ENCODE peak calls at places on chromosome 5, in six cellular contexts. One of them, this sample, is unnamed.

GRCh38 chr5:68033961-68034581 is 181.5 kb upstream of the PIK3R1 start:
- DNase-seq in HFFc6: peak
- DNase-seq in GM10248: no peak
- DNase-seq in astrocyte: peak
- DNase-seq in GM13976: no peak
- DNase-seq in GM13977: no peak
- DNase-seq in this sample: no peak

GRCh38 chr5:16934669-16935068 is 1.4 kb downstream of the MYO10 start:
- DNase-seq in GM13977: no peak
- DNase-seq in GM10248: no peak
- DNase-seq in HFFc6: peak
- DNase-seq in astrocyte: peak
- DNase-seq in GM13976: no peak
- DNase-seq in this sample: no peak

GRCh38 chr5:172683264-172683663 is 42.2 kb downstream of the NEURL1B start:
- DNase-seq in GM10248: no peak
- DNase-seq in GM13976: no peak
- DNase-seq in HFFc6: no peak
- DNase-seq in GM13977: no peak
- DNase-seq in astrocyte: no peak
- DNase-seq in this sample: no peak

GRCh38 chr5:115096034-115096769 is 73.5 kb downstream of the TRIM36 start:
- DNase-seq in GM13977: no peak
- DNase-seq in GM13976: no peak
- DNase-seq in astrocyte: no peak
- DNase-seq in GM10248: no peak
- DNase-seq in HFFc6: no peak
- DNase-seq in this sample: no peak

GRCh38 chr5:158698036-158698667 is 401.6 kb downstream of the EBF1 start:
- DNase-seq in GM10248: no peak
- DNase-seq in GM13976: no peak
- DNase-seq in HFFc6: no peak
- DNase-seq in GM13977: no peak
- DNase-seq in astrocyte: no peak
- DNase-seq in this sample: no peak

GRCh38 chr5:179620703-179621350 is 2.6 kb downstream of the HNRNPH1 start:
- DNase-seq in GM13976: no peak
- DNase-seq in GM10248: no peak
- DNase-seq in astrocyte: peak
- DNase-seq in HFFc6: peak
- DNase-seq in GM13977: no peak
- DNase-seq in this sample: no peak

GRCh38 chr5:10801931-10802674 is 41.1 kb upstream of the DAP start:
- DNase-seq in GM13976: no peak
- DNase-seq in astrocyte: no peak
- DNase-seq in GM10248: no peak
- DNase-seq in GM13977: no peak
- DNase-seq in HFFc6: no peak
- DNase-seq in this sample: no peak

GRCh38 chr5:50593681-50594080 is 72.8 kb upstream of the PARP8 start:
- DNase-seq in GM13977: no peak
- DNase-seq in HFFc6: no peak
- DNase-seq in astrocyte: no peak
- DNase-seq in GM13976: no peak
- DNase-seq in GM10248: no peak
- DNase-seq in this sample: peak

GRCh38 chr5:9423611-9424010 is 122.3 kb downstream of the SEMA5A start:
- DNase-seq in HFFc6: peak
- DNase-seq in GM13976: no peak
- DNase-seq in astrocyte: peak
- DNase-seq in GM10248: no peak
- DNase-seq in GM13977: no peak
- DNase-seq in this sample: no peak

GRCh38 chr5:80672140-80672736 is 17.5 kb upstream of the DHFR start:
- DNase-seq in GM13977: peak
- DNase-seq in astrocyte: peak
- DNase-seq in GM13976: peak
- DNase-seq in HFFc6: peak
- DNase-seq in GM10248: peak
- DNase-seq in this sample: peak

GRCh38 chr5:138528744-138529469 is 14.1 kb downstream of the ETF1 start:
- DNase-seq in GM10248: no peak
- DNase-seq in astrocyte: no peak
- DNase-seq in GM13976: no peak
- DNase-seq in GM13977: no peak
- DNase-seq in HFFc6: no peak
- DNase-seq in this sample: no peak

GRCh38 chr5:176810084-176810597 is at the start of gene UNC5A:
- DNase-seq in GM13977: peak
- DNase-seq in GM13976: peak
- DNase-seq in HFFc6: no peak
- DNase-seq in GM10248: peak
- DNase-seq in astrocyte: peak
- DNase-seq in this sample: peak

GRCh38 chr5:108122701-108123100 is 259.2 kb downstream of the FBXL17 start:
- DNase-seq in GM10248: no peak
- DNase-seq in HFFc6: no peak
- DNase-seq in astrocyte: no peak
- DNase-seq in GM13976: no peak
- DNase-seq in GM13977: no peak
- DNase-seq in this sample: no peak

GRCh38 chr5:20832204-20833080 is 844.4 kb upstream of the CDH18 start:
- DNase-seq in GM10248: no peak
- DNase-seq in astrocyte: no peak
- DNase-seq in HFFc6: no peak
- DNase-seq in GM13977: no peak
- DNase-seq in GM13976: no peak
- DNase-seq in this sample: no peak

GRCh38 chr5:131209506-131210191 is 38.9 kb downstream of the LYRM7 start:
- DNase-seq in GM10248: peak
- DNase-seq in GM13977: peak
- DNase-seq in HFFc6: no peak
- DNase-seq in GM13976: peak
- DNase-seq in astrocyte: no peak
- DNase-seq in this sample: peak

GRCh38 chr5:61055434-61056006 is 106.7 kb downstream of the SMIM15 start:
- DNase-seq in HFFc6: peak
- DNase-seq in GM13976: peak
- DNase-seq in astrocyte: peak
- DNase-seq in GM10248: peak
- DNase-seq in GM13977: peak
- DNase-seq in this sample: no peak

DNA sequence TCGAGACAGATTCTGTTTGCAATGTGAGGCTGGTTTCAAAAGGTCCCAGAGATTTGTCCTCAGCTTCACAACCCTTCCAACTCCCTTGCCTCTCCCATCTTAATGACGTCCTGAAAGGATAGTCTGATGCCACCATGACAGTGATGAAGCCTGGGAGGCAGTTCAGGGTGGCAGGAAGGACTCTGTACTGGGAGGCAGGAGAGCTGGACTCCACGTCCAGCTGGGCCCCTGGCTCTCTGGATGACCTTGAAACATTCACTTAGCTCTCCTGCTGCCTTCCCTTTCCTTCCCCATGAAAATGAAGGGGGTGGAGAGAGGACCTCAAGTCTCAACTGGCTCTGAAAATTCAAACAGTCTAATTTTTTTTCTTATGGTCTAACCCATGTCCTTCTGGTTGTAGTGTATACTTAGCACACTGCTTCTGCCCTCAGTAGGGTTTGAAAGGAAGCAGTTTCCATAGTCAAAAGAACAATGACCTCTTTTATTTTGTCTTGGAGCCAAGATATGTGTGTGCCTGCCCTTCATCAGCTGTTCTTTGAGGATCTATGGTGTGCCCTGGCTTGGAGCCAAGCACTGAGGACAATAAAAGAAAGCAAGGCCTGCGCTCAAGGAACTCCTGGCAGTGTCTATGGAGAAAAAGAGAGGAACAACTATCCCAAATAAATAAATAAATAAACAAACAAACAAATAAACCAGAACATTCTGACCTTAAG is 188.3 kb downstream of the GRIA1 start:
- DNase-seq in astrocyte: no peak
- DNase-seq in GM13976: no peak
- DNase-seq in GM10248: no peak
- DNase-seq in GM13977: no peak
- DNase-seq in HFFc6: no peak
- DNase-seq in this sample: no peak
- TF ChIP-seq CTCF in astrocyte: no peak
- TF ChIP-seq CTCF in GM13976: no peak
- TF ChIP-seq CTCF in GM10248: no peak
- TF ChIP-seq CTCF in GM13977: no peak
- TF ChIP-seq CTCF in HFFc6: no peak
- TF ChIP-seq CTCF in this sample: no peak

GRCh38 chr5:401216-402034 is 41.6 kb upstream of the EXOC3 start:
- DNase-seq in HFFc6: no peak
- DNase-seq in astrocyte: no peak
- DNase-seq in GM13977: peak
- DNase-seq in GM10248: peak
- DNase-seq in GM13976: peak
- DNase-seq in this sample: no peak

GRCh38 chr5:400282-401215 is 42.4 kb upstream of the EXOC3 start:
- DNase-seq in GM10248: peak
- DNase-seq in astrocyte: peak
- DNase-seq in HFFc6: peak
- DNase-seq in GM13976: peak
- DNase-seq in GM13977: peak
- DNase-seq in this sample: no peak

GRCh38 chr5:404666-405241 is 38.2 kb upstream of the EXOC3 start:
- DNase-seq in astrocyte: no peak
- DNase-seq in GM10248: no peak
- DNase-seq in GM13977: no peak
- DNase-seq in HFFc6: no peak
- DNase-seq in GM13976: no peak
- DNase-seq in this sample: no peak

GRCh38 chr5:403995-404394 is 39.0 kb upstream of the EXOC3 start:
- DNase-seq in astrocyte: no peak
- DNase-seq in GM13977: no peak
- DNase-seq in GM13976: no peak
- DNase-seq in HFFc6: no peak
- DNase-seq in GM10248: no peak
- DNase-seq in this sample: no peak

DNA sequence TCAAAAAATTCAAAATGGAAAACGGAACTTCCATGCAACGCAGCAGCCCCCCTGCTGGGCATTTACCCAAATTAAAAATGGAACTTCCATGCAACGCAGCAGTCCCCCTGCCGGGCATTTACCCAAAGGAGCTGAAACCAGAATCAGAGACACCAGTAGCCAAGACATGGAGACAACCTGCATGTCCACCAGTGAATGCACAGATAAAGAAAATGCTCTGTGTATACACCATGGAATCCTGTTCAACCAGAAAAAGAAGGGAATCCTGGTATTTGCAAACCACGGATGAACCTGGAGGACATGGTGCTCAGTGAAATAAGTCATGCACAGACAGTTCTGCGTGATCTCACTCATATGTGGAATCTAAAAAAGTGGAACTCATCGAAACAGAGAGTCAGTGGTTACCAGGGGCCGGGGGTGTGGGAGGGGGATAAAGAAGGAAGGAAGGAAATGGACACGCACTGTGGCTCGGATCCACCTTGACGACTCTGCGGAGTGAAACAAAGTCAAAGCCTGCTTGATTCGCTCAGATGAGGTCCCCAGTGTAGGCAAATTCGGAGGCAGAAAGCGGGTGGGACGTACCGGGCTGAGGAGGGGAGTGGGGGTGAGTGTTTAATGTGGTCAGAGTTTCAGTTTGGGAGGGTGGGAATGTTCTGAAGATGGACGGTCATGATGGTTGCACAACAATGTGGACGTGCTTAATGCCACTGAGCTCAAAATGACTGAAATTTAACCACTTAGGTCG is 40.2 kb upstream of the EXOC3 start:
- DNase-seq in GM10248: peak
- DNase-seq in GM13977: peak
- DNase-seq in astrocyte: peak
- DNase-seq in GM13976: peak
- DNase-seq in HFFc6: no peak
- DNase-seq in this sample: peak
- TF ChIP-seq CTCF in GM10248: no peak
- TF ChIP-seq CTCF in GM13977: peak
- TF ChIP-seq CTCF in astrocyte: no peak
- TF ChIP-seq CTCF in GM13976: no peak
- TF ChIP-seq CTCF in HFFc6: peak
- TF ChIP-seq CTCF in this sample: no peak

GRCh38 chr5:171226096-171226495 is 83.0 kb upstream of the TLX3 start:
- DNase-seq in astrocyte: no peak
- DNase-seq in GM13977: no peak
- DNase-seq in HFFc6: no peak
- DNase-seq in GM10248: no peak
- DNase-seq in GM13976: no peak
- DNase-seq in this sample: no peak
- TF ChIP-seq CTCF in astrocyte: peak
- TF ChIP-seq CTCF in GM13977: no peak
- TF ChIP-seq CTCF in HFFc6: peak
- TF ChIP-seq CTCF in GM10248: no peak
- TF ChIP-seq CTCF in GM13976: no peak
- TF ChIP-seq CTCF in this sample: no peak

GRCh38 chr5:78781611-78782356 is 133.2 kb upstream of the LHFPL2 start:
- DNase-seq in GM13977: no peak
- DNase-seq in GM10248: no peak
- DNase-seq in astrocyte: no peak
- DNase-seq in GM13976: no peak
- DNase-seq in HFFc6: no peak
- DNase-seq in this sample: no peak
- TF ChIP-seq CTCF in GM13977: no peak
- TF ChIP-seq CTCF in GM10248: no peak
- TF ChIP-seq CTCF in astrocyte: no peak
- TF ChIP-seq CTCF in GM13976: no peak
- TF ChIP-seq CTCF in HFFc6: no peak
- TF ChIP-seq CTCF in this sample: no peak

DNA sequence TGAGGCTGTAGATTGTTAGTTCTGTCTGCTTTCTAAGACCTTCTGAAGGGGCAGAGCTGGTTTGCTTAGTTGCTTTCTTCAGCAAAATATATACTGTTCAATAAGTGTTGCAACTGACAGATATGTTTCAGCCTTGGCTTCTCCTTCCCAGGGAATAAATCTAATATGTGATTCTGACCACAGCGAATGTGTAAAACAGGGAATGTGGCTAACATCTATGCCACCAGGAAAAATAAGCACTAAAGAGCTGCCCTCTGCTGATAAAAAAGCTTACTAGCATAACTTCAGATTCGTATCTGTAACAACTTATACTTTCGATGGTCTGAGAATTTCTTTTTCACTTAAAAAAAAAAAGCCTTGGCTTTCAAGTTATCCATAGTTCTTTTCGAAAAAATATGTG is 13.0 kb upstream of the OSMR start:
- DNase-seq in GM10248: no peak
- DNase-seq in astrocyte: no peak
- DNase-seq in HFFc6: no peak
- DNase-seq in GM13977: no peak
- DNase-seq in GM13976: no peak
- DNase-seq in this sample: no peak
- TF ChIP-seq CTCF in GM10248: no peak
- TF ChIP-seq CTCF in astrocyte: no peak
- TF ChIP-seq CTCF in HFFc6: no peak
- TF ChIP-seq CTCF in GM13977: no peak
- TF ChIP-seq CTCF in GM13976: no peak
- TF ChIP-seq CTCF in this sample: no peak

GRCh38 chr5:56688402-56688801 is 126.9 kb upstream of the MAP3K1 start:
- DNase-seq in GM13977: no peak
- DNase-seq in GM13976: no peak
- DNase-seq in GM10248: no peak
- DNase-seq in HFFc6: no peak
- DNase-seq in astrocyte: no peak
- DNase-seq in this sample: no peak
- TF ChIP-seq CTCF in GM13977: no peak
- TF ChIP-seq CTCF in GM13976: no peak
- TF ChIP-seq CTCF in GM10248: no peak
- TF ChIP-seq CTCF in HFFc6: no peak
- TF ChIP-seq CTCF in astrocyte: no peak
- TF ChIP-seq CTCF in this sample: no peak